ENCODE peak calls at places on chromosomes 11 and 22, in ten cellular contexts. Q is HFF-Myc, W is mucosa of descending colon, Z is right lobe of liver, K is aorta, C is AG09309, X is cardiac fibroblast, U is transverse colon, D is astrocyte of the cerebellum, I is ovary. E is an unnamed sample.

GRCh38 chr11:42595856-42596255 is 715.9 kb upstream of the API5 start:
- DNase-seq in Q (no peak), W (no peak), C (no peak), I (no peak), Z (no peak), X (no peak), U (no peak), D (no peak), K (no peak), E (no peak)

GRCh38 chr11:130455493-130456127 is 7.2 kb downstream of the ADAMTS15 start:
- DNase-seq in Z (no peak), X (no peak), D (no peak), C (no peak), K (peak; percentile 71), Q (no peak), U (peak; percentile 29), I (no peak), W (no peak), E (no peak)

GRCh38 chr11:115488945-115489344 is 15.3 kb downstream of the CADM1 start:
- DNase-seq in D (peak; percentile 32), U (no peak), Z (no peak), C (peak; percentile 48), K (no peak), X (no peak), W (no peak), Q (no peak), I (no peak), E (peak; percentile 68)

GRCh38 chr11:125257185-125257584 is 92.6 kb downstream of the PKNOX2 start:
- DNase-seq in I (no peak), Q (no peak), Z (no peak), K (no peak), C (no peak), W (no peak), X (no peak), U (no peak), D (no peak), E (no peak)

GRCh38 chr11:69891421-69892236 is 72.4 kb upstream of the FGF3 start:
- DNase-seq in Q (no peak), X (no peak), Z (peak; percentile 84), C (no peak), I (no peak), W (peak; percentile 80), U (peak; percentile 82), K (peak; percentile 69), D (no peak), E (no peak)

GRCh38 chr11:73185680-73186293 is 32.3 kb upstream of the P2RY2 start:
- DNase-seq in W (no peak), Z (no peak), Q (no peak), U (no peak), I (no peak), D (no peak), C (peak; percentile 61), K (peak; percentile 91), X (peak; percentile 62), E (peak; percentile 34)

GRCh38 chr11:117094776-117095175 is 3.5 kb downstream of the SIK3 start:
- DNase-seq in Z (no peak), Q (no peak), I (no peak), U (no peak), K (no peak), X (peak; percentile 44), W (no peak), C (no peak), D (peak; percentile 38), E (peak; percentile 70)

GRCh38 chr22:40612291-40612740 is 24.2 kb downstream of the MRTFA start:
- DNase-seq in W (no peak), U (no peak), C (no peak), X (no peak), I (no peak), Q (no peak), Z (no peak), D (no peak), K (no peak), E (no peak)

GRCh38 chr11:3164540-3165151 is 464 bp downstream of the OSBPL5 start:
- DNase-seq in K (peak; percentile 78), X (no peak), U (peak; percentile 16), Q (no peak), D (no peak), W (no peak), I (no peak), Z (peak; percentile 18), C (no peak), E (no peak)

GRCh38 chr11:3164138-3164539 is 971 bp downstream of the OSBPL5 start:
- DNase-seq in K (peak; percentile 77), Q (no peak), U (peak; percentile 10), D (no peak), Z (peak; percentile 16), X (no peak), W (peak; percentile 59), I (no peak), C (no peak), E (no peak)

GRCh38 chr11:3161720-3162409 is 3.2 kb downstream of the OSBPL5 start:
- DNase-seq in Q (no peak), K (peak; percentile 46), X (no peak), Z (peak; percentile 5), C (no peak), D (no peak), W (no peak), U (peak; percentile 5), I (no peak), E (no peak)

GRCh38 chr11:3162410-3163240 is 2.5 kb downstream of the OSBPL5 start:
- DNase-seq in Q (no peak), W (peak; percentile 35), Z (peak; percentile 14), D (no peak), X (no peak), I (no peak), U (peak; percentile 7), C (no peak), K (peak; percentile 69), E (no peak)

DNA sequence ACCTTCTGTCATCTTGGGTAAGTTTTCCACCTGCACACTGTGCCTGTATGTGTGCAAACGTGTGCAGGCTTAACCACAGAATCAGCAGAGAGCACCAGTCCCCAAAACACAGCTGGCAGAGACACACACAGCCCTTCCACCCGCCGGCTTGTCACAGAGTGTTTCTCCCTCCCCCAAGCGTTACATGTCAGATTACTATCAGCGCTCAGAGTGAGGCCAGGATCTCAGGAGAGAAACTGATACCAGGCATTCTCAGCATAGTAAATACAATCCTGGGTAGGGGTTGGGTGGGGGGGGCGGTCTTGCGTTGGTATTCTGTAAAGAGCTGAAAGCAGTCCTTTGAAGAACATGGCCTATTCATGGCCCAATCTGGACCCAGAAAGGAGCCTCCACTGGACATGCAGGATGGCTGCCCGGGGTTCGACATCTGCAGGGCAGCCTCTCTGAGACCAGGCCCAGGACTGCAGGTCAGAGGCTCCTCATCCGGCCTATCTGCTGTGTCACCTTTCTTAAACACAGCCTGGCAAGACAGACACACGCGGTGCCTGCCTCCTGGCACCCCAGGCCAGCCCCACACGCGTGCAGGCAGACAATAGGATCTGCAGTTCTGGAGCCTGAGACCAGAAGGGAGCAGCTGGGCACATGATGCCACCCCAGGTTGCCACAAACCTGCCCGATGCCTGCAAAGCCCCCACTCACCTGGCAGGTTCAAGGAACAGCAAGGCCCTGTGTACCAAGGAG is 1.7 kb downstream of the OSBPL5 start:
- DNase-seq in X (no peak), D (no peak), C (no peak), W (no peak), U (peak; percentile 9), Z (peak; percentile 8), K (peak; percentile 55), I (no peak), Q (no peak), E (no peak)
- H3K4me3 ChIP-seq in X (peak overlapping the region; percentile 90), D (peak overlapping the region; percentile 89), C (peak overlapping the region; percentile 86), W (no peak overlapping the region), U (peak overlapping the region; percentile 57), Z (no peak overlapping the region), K (peak overlapping the region; percentile 86), I (peak overlapping the region; percentile 38), Q (peak overlapping the region; percentile 88), E (peak overlapping the region; percentile 87)

GRCh38 chr22:43441216-43441615 is 29.4 kb downstream of the MPPED1 start:
- DNase-seq in U (no peak), Z (no peak), Q (no peak), C (no peak), W (no peak), K (no peak), X (no peak), I (no peak), D (no peak), E (no peak)
- H3K4me3 ChIP-seq in U (no peak overlapping the region), Z (no peak overlapping the region), Q (no peak overlapping the region), C (no peak overlapping the region), W (no peak overlapping the region), K (no peak overlapping the region), X (no peak overlapping the region), I (no peak overlapping the region), D (no peak overlapping the region), E (no peak overlapping the region)

DNA sequence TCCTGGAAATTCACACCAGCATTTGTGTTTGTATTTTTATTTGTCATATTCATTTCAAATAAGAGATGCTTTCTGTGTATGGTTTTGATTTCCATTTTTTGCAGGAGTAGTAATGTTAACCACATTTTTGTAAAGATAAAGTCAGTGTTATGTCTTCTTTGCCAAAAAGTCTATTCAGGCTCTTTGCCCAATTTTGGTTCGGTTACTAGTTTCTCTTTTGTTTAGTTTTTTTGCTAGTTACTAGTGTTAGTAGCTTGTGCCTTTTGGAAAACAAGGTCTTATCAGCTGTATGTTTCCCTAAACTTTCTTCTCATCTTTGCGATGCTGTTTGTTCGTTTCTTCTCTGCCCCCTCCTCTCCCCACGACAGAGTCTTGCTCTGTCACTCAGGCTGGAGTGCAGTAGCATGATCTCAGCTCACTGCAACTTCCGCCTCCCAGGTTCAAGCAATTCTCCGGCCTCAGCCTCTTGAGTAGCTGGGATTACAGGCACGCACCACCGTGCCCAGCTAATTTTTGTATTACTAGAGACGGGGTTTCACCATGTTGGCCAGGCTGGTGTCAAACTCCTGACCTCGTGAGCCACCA is 112.3 kb upstream of the GRK3 start:
- DNase-seq in W (no peak), I (no peak), Z (no peak), Q (no peak), D (no peak), X (peak; percentile 51), K (no peak), C (no peak), U (no peak), E (no peak)
- H3K4me3 ChIP-seq in W (no peak overlapping the region), I (no peak overlapping the region), Z (no peak overlapping the region), Q (no peak overlapping the region), D (no peak overlapping the region), X (no peak overlapping the region), K (no peak overlapping the region), C (no peak overlapping the region), U (no peak overlapping the region), E (no peak overlapping the region)

GRCh38 chr11:114036156-114036811 is 23.2 kb upstream of the ZBTB16 start:
- DNase-seq in U (peak; percentile 88), K (peak; percentile 93), Z (peak; percentile 88), X (peak; percentile 88), I (peak; percentile 84), D (peak; percentile 29), Q (no peak), C (no peak), W (peak; percentile 86), E (peak; percentile 69)

GRCh38 chr11:114039551-114039950 is 20.0 kb upstream of the ZBTB16 start:
- DNase-seq in D (no peak), Z (no peak), C (no peak), X (no peak), W (no peak), U (no peak), I (no peak), Q (no peak), K (no peak), E (no peak)

GRCh38 chr11:114034956-114035355 is 24.6 kb upstream of the ZBTB16 start:
- DNase-seq in I (no peak), X (no peak), D (no peak), Z (no peak), K (no peak), Q (no peak), U (no peak), C (no peak), W (no peak), E (no peak)

GRCh38 chr11:114033572-114033971 is 25.9 kb upstream of the ZBTB16 start:
- DNase-seq in I (no peak), W (no peak), Q (no peak), Z (no peak), D (no peak), X (no peak), K (no peak), C (no peak), U (no peak), E (no peak)

GRCh38 chr11:114036958-114037357 is 22.6 kb upstream of the ZBTB16 start:
- DNase-seq in U (no peak), D (no peak), C (no peak), X (no peak), Q (no peak), W (no peak), I (no peak), Z (no peak), K (no peak), E (no peak)
- H3K4me3 ChIP-seq in U (no peak overlapping the region), D (no peak overlapping the region), C (no peak overlapping the region), X (no peak overlapping the region), Q (no peak overlapping the region), W (no peak overlapping the region), I (no peak overlapping the region), Z (no peak overlapping the region), K (no peak overlapping the region), E (no peak overlapping the region)